ENCODE peak calls at places on chromosomes 11 and 22, in seven cellular contexts. One of them, this sample, is unnamed.
A peak's percentile ranks its signal among the peaks of the same experiment; 100 is the strongest.

GRCh38 chr22:45945621-45946020 is 31.3 kb downstream of the WNT7B start:
- DNase-seq in body of pancreas: no peak
- DNase-seq in left ventricle myocardium inferior: no peak
- DNase-seq in A549: no peak
- DNase-seq in tibial nerve: no peak
- DNase-seq in IMR-90: no peak
- DNase-seq in PC-3: no peak
- DNase-seq in this sample: no peak

GRCh38 chr22:20656902-20657836 is 116.7 kb upstream of the SERPIND1 start:
- DNase-seq in tibial nerve: no peak
- DNase-seq in left ventricle myocardium inferior: no peak
- DNase-seq in PC-3: no peak
- DNase-seq in body of pancreas: no peak
- DNase-seq in IMR-90: peak; percentile 1
- DNase-seq in A549: peak; percentile 23
- DNase-seq in this sample: no peak

GRCh38 chr11:3073029-3073435 is 15.8 kb upstream of the CARS1 start:
- DNase-seq in A549: no peak
- DNase-seq in PC-3: no peak
- DNase-seq in body of pancreas: no peak
- DNase-seq in tibial nerve: no peak
- DNase-seq in left ventricle myocardium inferior: no peak
- DNase-seq in IMR-90: peak; percentile 17
- DNase-seq in this sample: no peak

GRCh38 chr11:128506999-128507591 is 80.3 kb downstream of the ETS1 start:
- DNase-seq in PC-3: peak; percentile 96
- DNase-seq in body of pancreas: peak; percentile 82
- DNase-seq in A549: peak; percentile 86
- DNase-seq in left ventricle myocardium inferior: peak; percentile 83
- DNase-seq in tibial nerve: peak; percentile 53
- DNase-seq in IMR-90: peak; percentile 96
- DNase-seq in this sample: peak; percentile 84

GRCh38 chr22:20792966-20793332 is 19.0 kb downstream of the SERPIND1 start:
- DNase-seq in body of pancreas: no peak
- DNase-seq in A549: no peak
- DNase-seq in left ventricle myocardium inferior: no peak
- DNase-seq in tibial nerve: no peak
- DNase-seq in PC-3: no peak
- DNase-seq in IMR-90: no peak
- DNase-seq in this sample: no peak

GRCh38 chr11:44454686-44455085 is 110.8 kb upstream of the CD82 start:
- DNase-seq in body of pancreas: no peak
- DNase-seq in PC-3: no peak
- DNase-seq in tibial nerve: no peak
- DNase-seq in A549: no peak
- DNase-seq in IMR-90: no peak
- DNase-seq in left ventricle myocardium inferior: no peak
- DNase-seq in this sample: no peak

GRCh38 chr11:65459552-65459951 is 37.0 kb downstream of the NEAT1 start:
- DNase-seq in tibial nerve: no peak
- DNase-seq in left ventricle myocardium inferior: no peak
- DNase-seq in body of pancreas: no peak
- DNase-seq in PC-3: no peak
- DNase-seq in IMR-90: no peak
- DNase-seq in A549: no peak
- DNase-seq in this sample: no peak

GRCh38 chr11:95346207-95346718 is 115.3 kb upstream of the SESN3 start:
- DNase-seq in tibial nerve: no peak
- DNase-seq in PC-3: no peak
- DNase-seq in body of pancreas: no peak
- DNase-seq in left ventricle myocardium inferior: no peak
- DNase-seq in A549: no peak
- DNase-seq in IMR-90: no peak
- DNase-seq in this sample: no peak

GRCh38 chr11:31821779-31822574 is 10.9 kb upstream of the PAX6 start:
- DNase-seq in body of pancreas: no peak
- DNase-seq in tibial nerve: no peak
- DNase-seq in left ventricle myocardium inferior: no peak
- DNase-seq in IMR-90: no peak
- DNase-seq in PC-3: no peak
- DNase-seq in A549: no peak
- DNase-seq in this sample: no peak

GRCh38 chr22:27480487-27480886 is 321.1 kb downstream of the MN1 start:
- DNase-seq in A549: no peak
- DNase-seq in body of pancreas: no peak
- DNase-seq in left ventricle myocardium inferior: no peak
- DNase-seq in tibial nerve: no peak
- DNase-seq in PC-3: peak; percentile 61
- DNase-seq in IMR-90: no peak
- DNase-seq in this sample: no peak

GRCh38 chr22:27682438-27682837 is 119.1 kb downstream of the MN1 start:
- DNase-seq in tibial nerve: no peak
- DNase-seq in body of pancreas: no peak
- DNase-seq in PC-3: no peak
- DNase-seq in IMR-90: no peak
- DNase-seq in A549: no peak
- DNase-seq in left ventricle myocardium inferior: no peak
- DNase-seq in this sample: no peak

GRCh38 chr11:116072776-116073175 is 568.6 kb upstream of the CADM1 start:
- DNase-seq in tibial nerve: no peak
- DNase-seq in left ventricle myocardium inferior: no peak
- DNase-seq in IMR-90: no peak
- DNase-seq in A549: no peak
- DNase-seq in PC-3: no peak
- DNase-seq in body of pancreas: peak; percentile 9
- DNase-seq in this sample: no peak

GRCh38 chr11:118435233-118435892 is 929 bp upstream of the KMT2A start:
- DNase-seq in PC-3: peak; percentile 54
- DNase-seq in IMR-90: peak; percentile 20
- DNase-seq in tibial nerve: no peak
- DNase-seq in A549: peak; percentile 37
- DNase-seq in left ventricle myocardium inferior: peak; percentile 46
- DNase-seq in body of pancreas: peak; percentile 61
- DNase-seq in this sample: peak; percentile 61

GRCh38 chr11:10927533-10927932 is 69.7 kb upstream of the ZBED5 start:
- DNase-seq in tibial nerve: no peak
- DNase-seq in body of pancreas: no peak
- DNase-seq in IMR-90: no peak
- DNase-seq in PC-3: peak; percentile 84
- DNase-seq in A549: no peak
- DNase-seq in left ventricle myocardium inferior: no peak
- DNase-seq in this sample: no peak

GRCh38 chr11:73141309-73142127 is 600 bp downstream of the FCHSD2 start:
- DNase-seq in A549: peak; percentile 73
- DNase-seq in PC-3: peak; percentile 62
- DNase-seq in body of pancreas: peak; percentile 70
- DNase-seq in IMR-90: peak; percentile 69
- DNase-seq in tibial nerve: peak; percentile 34
- DNase-seq in left ventricle myocardium inferior: peak; percentile 83
- DNase-seq in this sample: peak; percentile 80

GRCh38 chr11:76838422-76839068 is 22.2 kb upstream of the ACER3 start:
- DNase-seq in PC-3: no peak
- DNase-seq in IMR-90: no peak
- DNase-seq in tibial nerve: no peak
- DNase-seq in body of pancreas: no peak
- DNase-seq in left ventricle myocardium inferior: no peak
- DNase-seq in A549: peak; percentile 55
- DNase-seq in this sample: no peak

GRCh38 chr22:46259374-46259773 is 3.8 kb downstream of the PKDREJ start:
- DNase-seq in tibial nerve: no peak
- DNase-seq in PC-3: no peak
- DNase-seq in A549: no peak
- DNase-seq in body of pancreas: no peak
- DNase-seq in left ventricle myocardium inferior: no peak
- DNase-seq in IMR-90: no peak
- DNase-seq in this sample: peak; percentile 43

GRCh38 chr22:24985824-24986214 is 33.3 kb downstream of the KIAA1671 start:
- DNase-seq in PC-3: peak; percentile 77
- DNase-seq in A549: no peak
- DNase-seq in left ventricle myocardium inferior: no peak
- DNase-seq in IMR-90: peak; percentile 10
- DNase-seq in tibial nerve: no peak
- DNase-seq in body of pancreas: no peak
- DNase-seq in this sample: peak; percentile 92

GRCh38 chr11:114259551-114259983 is 36.6 kb upstream of the NNMT start:
- DNase-seq in A549: no peak
- DNase-seq in left ventricle myocardium inferior: no peak
- DNase-seq in IMR-90: no peak
- DNase-seq in tibial nerve: no peak
- DNase-seq in PC-3: no peak
- DNase-seq in body of pancreas: no peak
- DNase-seq in this sample: no peak

GRCh38 chr11:114260077-114260476 is 36.1 kb upstream of the NNMT start:
- DNase-seq in body of pancreas: no peak
- DNase-seq in A549: no peak
- DNase-seq in tibial nerve: no peak
- DNase-seq in IMR-90: no peak
- DNase-seq in left ventricle myocardium inferior: no peak
- DNase-seq in PC-3: no peak
- DNase-seq in this sample: no peak

GRCh38 chr11:114259124-114259526 is 37.1 kb upstream of the NNMT start:
- DNase-seq in tibial nerve: peak; percentile 68
- DNase-seq in PC-3: no peak
- DNase-seq in body of pancreas: peak; percentile 73
- DNase-seq in IMR-90: no peak
- DNase-seq in left ventricle myocardium inferior: peak; percentile 66
- DNase-seq in A549: no peak
- DNase-seq in this sample: no peak

GRCh38 chr11:114261791-114262190 is 34.4 kb upstream of the NNMT start:
- DNase-seq in IMR-90: no peak
- DNase-seq in body of pancreas: no peak
- DNase-seq in PC-3: no peak
- DNase-seq in left ventricle myocardium inferior: no peak
- DNase-seq in tibial nerve: no peak
- DNase-seq in A549: no peak
- DNase-seq in this sample: no peak

DNA sequence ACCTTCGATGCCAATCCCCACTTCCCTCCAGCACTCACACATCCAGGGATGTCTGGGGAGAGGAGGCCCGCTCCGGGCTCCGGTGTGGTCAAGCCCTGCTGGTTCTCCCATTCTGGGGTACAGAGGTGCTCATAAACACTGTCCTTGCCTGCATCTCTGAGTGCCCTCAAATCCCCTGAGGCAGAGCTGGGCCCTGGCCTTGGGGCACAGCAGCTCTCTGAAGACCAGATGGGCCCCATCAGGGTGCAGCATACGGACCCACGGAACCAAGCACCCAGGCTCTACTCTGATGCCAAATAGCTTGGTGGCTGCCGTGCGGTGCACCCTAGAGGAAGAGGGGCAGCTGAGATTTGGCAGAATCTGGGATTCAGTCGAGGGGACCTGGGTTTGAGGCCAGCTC is 35.7 kb upstream of the NNMT start:
- DNase-seq in body of pancreas: no peak
- DNase-seq in IMR-90: no peak
- DNase-seq in PC-3: no peak
- DNase-seq in tibial nerve: no peak
- DNase-seq in left ventricle myocardium inferior: no peak
- DNase-seq in A549: no peak
- DNase-seq in this sample: no peak
- H3K27ac ChIP-seq in body of pancreas: no peak overlapping the region
- H3K27ac ChIP-seq in IMR-90: no peak overlapping the region
- H3K27ac ChIP-seq in PC-3: no peak overlapping the region
- H3K27ac ChIP-seq in tibial nerve: peak overlapping the region; percentile 34
- H3K27ac ChIP-seq in left ventricle myocardium inferior: peak overlapping the region; percentile 88
- H3K27ac ChIP-seq in A549: no peak overlapping the region
- H3K27ac ChIP-seq in this sample: no peak overlapping the region

DNA sequence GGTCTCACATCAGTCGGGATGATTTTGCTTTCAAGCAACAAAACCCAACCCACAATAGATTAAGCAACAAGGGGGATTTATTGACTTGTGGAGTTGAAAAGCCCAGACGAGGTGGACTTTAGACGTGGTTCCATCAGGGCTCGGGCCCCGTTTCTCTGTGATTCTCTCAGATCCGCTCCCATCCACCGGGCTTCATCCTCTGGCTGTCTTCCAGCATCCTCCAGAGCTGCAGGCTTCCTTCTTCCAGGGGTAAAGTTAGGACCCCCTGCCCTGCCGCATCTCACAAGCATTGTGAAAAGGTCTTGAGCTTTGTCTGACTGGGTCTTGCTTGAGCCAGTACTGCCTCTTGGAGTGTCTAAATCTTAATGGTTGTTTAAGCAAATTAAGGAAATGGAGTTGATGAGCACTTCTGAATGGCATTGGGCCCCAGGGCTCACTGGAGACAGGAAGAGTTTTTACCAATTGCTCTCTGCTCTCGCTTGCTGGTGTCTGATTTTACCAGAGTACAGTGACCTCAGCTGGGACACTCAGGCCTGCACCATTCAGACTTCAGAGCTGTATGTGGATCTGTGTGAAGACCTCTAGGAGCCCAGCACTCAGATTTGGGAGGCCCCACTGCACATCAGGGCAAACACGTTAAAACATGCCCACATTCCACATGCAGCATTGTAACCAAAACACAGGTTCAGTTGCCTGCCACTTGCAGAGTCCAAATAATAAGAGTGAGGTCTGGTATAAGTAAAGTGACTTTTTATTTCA is 13.5 kb upstream of the FTH1 start:
- DNase-seq in PC-3: no peak
- DNase-seq in body of pancreas: no peak
- DNase-seq in IMR-90: no peak
- DNase-seq in left ventricle myocardium inferior: no peak
- DNase-seq in A549: no peak
- DNase-seq in tibial nerve: no peak
- DNase-seq in this sample: no peak
- H3K4me1 ChIP-seq in PC-3: peaks cover 25% of the 10 kb centered on the region
- H3K4me1 ChIP-seq in body of pancreas: peaks cover 88% of the 10 kb centered on the region
- H3K4me1 ChIP-seq in IMR-90: peaks cover 7% of the 10 kb centered on the region
- H3K4me1 ChIP-seq in left ventricle myocardium inferior: peaks cover 41% of the 10 kb centered on the region
- H3K4me1 ChIP-seq in A549: peaks cover 37% of the 10 kb centered on the region
- H3K4me1 ChIP-seq in tibial nerve: no peaks in the 10 kb centered on the region
- H3K4me1 ChIP-seq in this sample: peaks cover 12% of the 10 kb centered on the region

GRCh38 chr11:56750190-56750589 is 1.7 kb upstream of the OR9G4 start:
- DNase-seq in A549: peak; percentile 4
- DNase-seq in PC-3: no peak
- DNase-seq in IMR-90: no peak
- DNase-seq in body of pancreas: no peak
- DNase-seq in tibial nerve: no peak
- DNase-seq in left ventricle myocardium inferior: no peak
- DNase-seq in this sample: no peak
- TF ChIP-seq CTCF in A549: no peak
- TF ChIP-seq CTCF in PC-3: no peak
- TF ChIP-seq CTCF in IMR-90: no peak
- TF ChIP-seq CTCF in body of pancreas: no peak
- TF ChIP-seq CTCF in tibial nerve: no peak
- TF ChIP-seq CTCF in left ventricle myocardium inferior: no peak
- TF ChIP-seq CTCF in this sample: no peak

GRCh38 chr11:17002543-17002942 is 11.7 kb downstream of the PLEKHA7 start:
- DNase-seq in A549: no peak
- DNase-seq in tibial nerve: no peak
- DNase-seq in left ventricle myocardium inferior: no peak
- DNase-seq in IMR-90: no peak
- DNase-seq in body of pancreas: no peak
- DNase-seq in PC-3: no peak
- DNase-seq in this sample: no peak
- H3K27ac ChIP-seq in A549: no peak overlapping the region
- H3K27ac ChIP-seq in tibial nerve: no peak overlapping the region
- H3K27ac ChIP-seq in left ventricle myocardium inferior: no peak overlapping the region
- H3K27ac ChIP-seq in IMR-90: no peak overlapping the region
- H3K27ac ChIP-seq in body of pancreas: no peak overlapping the region
- H3K27ac ChIP-seq in PC-3: no peak overlapping the region
- H3K27ac ChIP-seq in this sample: no peak overlapping the region

This sample was measured in adrenal gland.